ENCODE peak calls at places on chromosomes 16 and 17, in four cellular contexts. One of them, this sample, is unnamed.
A peak's percentile ranks its signal among the peaks of the same experiment; 100 is the strongest.

GRCh38 chr17:74883241-74883750 is 10.1 kb downstream of the FADS6 start:
- DNase-seq in activated T-helper 1 cell treated with anti-CD3 and anti-CD28 coated beads, Interleukin-12 subunit alpha, Interleukin-12 subunit beta, Interleukin-2, Interleukin-4 antibody, amounts not matched to agents 30 ng/mL and 10 ng/mL and 1 ng/mL, durations not matched to agents 14 hours and 24 hours and 36 hours: no peak
- DNase-seq in left lung: no peak
- DNase-seq in OCI-LY7: no peak
- DNase-seq in this sample: no peak

GRCh38 chr16:20897897-20898296 is 2.3 kb downstream of the DCUN1D3 start:
- DNase-seq in activated T-helper 1 cell treated with anti-CD3 and anti-CD28 coated beads, Interleukin-12 subunit alpha, Interleukin-12 subunit beta, Interleukin-2, Interleukin-4 antibody, amounts not matched to agents 30 ng/mL and 10 ng/mL and 1 ng/mL, durations not matched to agents 14 hours and 24 hours and 36 hours: no peak
- DNase-seq in left lung: no peak
- DNase-seq in OCI-LY7: no peak
- DNase-seq in this sample: no peak

GRCh38 chr17:14307560-14308024 is 6.7 kb downstream of the HS3ST3B1 start:
- DNase-seq in activated T-helper 1 cell treated with anti-CD3 and anti-CD28 coated beads, Interleukin-12 subunit alpha, Interleukin-12 subunit beta, Interleukin-2, Interleukin-4 antibody, amounts not matched to agents 30 ng/mL and 10 ng/mL and 1 ng/mL, durations not matched to agents 14 hours and 24 hours and 36 hours: no peak
- DNase-seq in left lung: no peak
- DNase-seq in OCI-LY7: no peak
- DNase-seq in this sample: no peak

GRCh38 chr17:205176-205538 is 23.7 kb upstream of the DOC2B start:
- DNase-seq in activated T-helper 1 cell treated with anti-CD3 and anti-CD28 coated beads, Interleukin-12 subunit alpha, Interleukin-12 subunit beta, Interleukin-2, Interleukin-4 antibody, amounts not matched to agents 30 ng/mL and 10 ng/mL and 1 ng/mL, durations not matched to agents 14 hours and 24 hours and 36 hours: no peak
- DNase-seq in left lung: no peak
- DNase-seq in OCI-LY7: no peak
- DNase-seq in this sample: no peak

GRCh38 chr16:66489818-66490217 is 60.1 kb downstream of the TK2 start:
- DNase-seq in activated T-helper 1 cell treated with anti-CD3 and anti-CD28 coated beads, Interleukin-12 subunit alpha, Interleukin-12 subunit beta, Interleukin-2, Interleukin-4 antibody, amounts not matched to agents 30 ng/mL and 10 ng/mL and 1 ng/mL, durations not matched to agents 14 hours and 24 hours and 36 hours: no peak
- DNase-seq in left lung: no peak
- DNase-seq in OCI-LY7: no peak
- DNase-seq in this sample: peak; percentile 23

GRCh38 chr16:54055191-54055590 is 231.4 kb downstream of the IRX3 start:
- DNase-seq in activated T-helper 1 cell treated with anti-CD3 and anti-CD28 coated beads, Interleukin-12 subunit alpha, Interleukin-12 subunit beta, Interleukin-2, Interleukin-4 antibody, amounts not matched to agents 30 ng/mL and 10 ng/mL and 1 ng/mL, durations not matched to agents 14 hours and 24 hours and 36 hours: no peak
- DNase-seq in left lung: no peak
- DNase-seq in OCI-LY7: no peak
- DNase-seq in this sample: no peak

GRCh38 chr17:64777413-64778101 is 115.5 kb upstream of the SMURF2 start:
- DNase-seq in activated T-helper 1 cell treated with anti-CD3 and anti-CD28 coated beads, Interleukin-12 subunit alpha, Interleukin-12 subunit beta, Interleukin-2, Interleukin-4 antibody, amounts not matched to agents 30 ng/mL and 10 ng/mL and 1 ng/mL, durations not matched to agents 14 hours and 24 hours and 36 hours: no peak
- DNase-seq in left lung: peak; percentile 63
- DNase-seq in OCI-LY7: peak; percentile 68
- DNase-seq in this sample: no peak

GRCh38 chr16:81137012-81137335 is 40.8 kb upstream of the GCSH start:
- DNase-seq in activated T-helper 1 cell treated with anti-CD3 and anti-CD28 coated beads, Interleukin-12 subunit alpha, Interleukin-12 subunit beta, Interleukin-2, Interleukin-4 antibody, amounts not matched to agents 30 ng/mL and 10 ng/mL and 1 ng/mL, durations not matched to agents 14 hours and 24 hours and 36 hours: no peak
- DNase-seq in left lung: no peak
- DNase-seq in OCI-LY7: no peak
- DNase-seq in this sample: no peak

GRCh38 chr16:5509794-5510193 is 412.2 kb upstream of the EEF2KMT start:
- DNase-seq in activated T-helper 1 cell treated with anti-CD3 and anti-CD28 coated beads, Interleukin-12 subunit alpha, Interleukin-12 subunit beta, Interleukin-2, Interleukin-4 antibody, amounts not matched to agents 30 ng/mL and 10 ng/mL and 1 ng/mL, durations not matched to agents 14 hours and 24 hours and 36 hours: no peak
- DNase-seq in left lung: no peak
- DNase-seq in OCI-LY7: no peak
- DNase-seq in this sample: no peak